ENCODE peak calls at places on chromosomes 6 and 20, in eight cellular contexts. C is dorsolateral prefrontal cortex, W is left lung, B is fibroblast of pulmonary artery, V is adrenal gland, S is AG10803, K is IMR-90, O is AG04450. G is an unnamed sample.

GRCh38 chr6:150418825-150419594 is 50.2 kb downstream of the IYD start:
- DNase-seq in O (no peak), S (peak), B (peak), K (peak), C (no peak), W (no peak), V (peak), G (peak)

GRCh38 chr20:62688855-62689460 is 19.7 kb upstream of the NTSR1 start:
- DNase-seq in B (no peak), C (no peak), O (no peak), W (no peak), V (no peak), K (peak), S (no peak), G (no peak)

GRCh38 chr20:57461726-57462125 is 63.2 kb downstream of the CTCFL start:
- DNase-seq in C (no peak), K (no peak), W (no peak), S (no peak), B (no peak), O (no peak), V (no peak), G (no peak)

GRCh38 chr20:39004508-39004907 is 42.4 kb downstream of the DHX35 start:
- DNase-seq in K (no peak), V (no peak), S (no peak), W (no peak), O (no peak), C (no peak), B (no peak), G (no peak)

GRCh38 chr6:21914121-21914973 is 320.8 kb downstream of the SOX4 start:
- DNase-seq in C (no peak), S (no peak), V (peak), B (peak), O (no peak), K (peak), W (no peak), G (peak)

GRCh38 chr20:35299780-35300179 is 7.6 kb upstream of the FAM83C start:
- DNase-seq in K (no peak), W (no peak), C (no peak), B (no peak), O (no peak), V (no peak), S (no peak), G (no peak)

GRCh38 chr6:70586114-70586513 is 19.4 kb downstream of the SDHAF4 start:
- DNase-seq in W (no peak), V (no peak), S (no peak), C (no peak), B (no peak), O (no peak), K (no peak), G (no peak)

GRCh38 chr6:160972111-160972510 is 19.5 kb upstream of the MAP3K4 start:
- DNase-seq in C (no peak), K (peak), W (no peak), B (peak), O (peak), V (no peak), S (peak), G (peak)

GRCh38 chr6:148653138-148653776 is 93.6 kb upstream of the UST start:
- DNase-seq in K (no peak), B (no peak), S (no peak), V (no peak), O (no peak), C (no peak), W (no peak), G (no peak)

GRCh38 chr20:6053776-6054688 is at the start of gene LRRN4:
- DNase-seq in K (peak), V (no peak), S (peak), B (peak), C (no peak), O (no peak), W (no peak), G (peak)

GRCh38 chr6:134288538-134289203 is 29.2 kb downstream of the SGK1 start:
- DNase-seq in K (peak), C (no peak), O (peak), V (no peak), W (no peak), S (peak), B (peak), G (peak)

GRCh38 chr6:145042559-145042958 is 692.8 kb downstream of the EPM2A start:
- DNase-seq in K (no peak), O (no peak), V (no peak), C (no peak), S (no peak), W (no peak), B (no peak), G (no peak)

GRCh38 chr6:109240370-109241084 is 141.7 kb downstream of the CD164 start:
- DNase-seq in S (peak), B (no peak), V (no peak), O (no peak), W (no peak), K (no peak), C (no peak), G (no peak)

GRCh38 chr6:139164001-139164400 is 29.1 kb downstream of the HECA start:
- DNase-seq in W (no peak), O (no peak), C (no peak), V (no peak), K (no peak), B (no peak), S (no peak), G (no peak)

GRCh38 chr6:83006270-83006905 is 59.3 kb downstream of the UBE3D start:
- DNase-seq in B (no peak), W (no peak), O (no peak), V (no peak), K (no peak), S (no peak), C (no peak), G (no peak)

GRCh38 chr6:119355157-119355556 is 5.6 kb upstream of the MAN1A1 start:
- DNase-seq in V (peak), C (no peak), S (peak), O (no peak), K (no peak), B (no peak), W (no peak), G (peak)

GRCh38 chr6:11969092-11969491 is 43.0 kb upstream of the HIVEP1 start:
- DNase-seq in S (peak), O (peak), C (no peak), V (peak), K (peak), B (peak), W (no peak), G (peak)

GRCh38 chr20:21182832-21183563 is 57.1 kb downstream of the KIZ start:
- DNase-seq in S (peak), K (peak), C (no peak), B (peak), V (peak), W (no peak), O (peak), G (peak)

GRCh38 chr20:48294942-48295341 is 509.7 kb upstream of the SULF2 start:
- DNase-seq in V (no peak), C (no peak), B (no peak), W (no peak), S (no peak), K (no peak), O (no peak), G (no peak)

GRCh38 chr6:48511382-48511781 is 400.4 kb upstream of the PTCHD4 start:
- DNase-seq in K (no peak), W (no peak), V (no peak), O (no peak), B (no peak), C (no peak), S (no peak), G (no peak)

GRCh38 chr6:11804706-11805105 is 26.1 kb upstream of the ADTRP start:
- DNase-seq in V (no peak), O (no peak), S (no peak), W (no peak), C (no peak), K (peak), B (no peak), G (no peak)

GRCh38 chr6:16184129-16184528 is 54.3 kb upstream of the GMPR start:
- DNase-seq in C (no peak), V (peak), K (peak), B (peak), S (peak), O (no peak), W (no peak), G (peak)

GRCh38 chr6:10175330-10175729 is 239.5 kb downstream of the TFAP2A start:
- DNase-seq in K (no peak), C (no peak), V (no peak), O (no peak), W (no peak), S (no peak), B (no peak), G (no peak)

GRCh38 chr20:24444531-24445190 is 24.8 kb upstream of the SYNDIG1 start:
- DNase-seq in K (no peak), B (no peak), W (no peak), C (no peak), S (no peak), V (no peak), O (no peak), G (no peak)

GRCh38 chr6:10763006-10763405 is 15.4 kb downstream of the TMEM14B start:
- DNase-seq in K (peak), S (no peak), V (peak), O (peak), C (no peak), B (peak), W (no peak), G (peak)

GRCh38 chr20:47102629-47103028 is 208.0 kb downstream of the EYA2 start:
- DNase-seq in W (no peak), B (peak), C (no peak), O (no peak), V (no peak), S (peak), K (no peak), G (peak)

GRCh38 chr6:94988701-94989100 is 588.6 kb upstream of the MANEA start:
- DNase-seq in B (no peak), C (no peak), W (no peak), S (no peak), V (no peak), K (no peak), O (no peak), G (no peak)

GRCh38 chr6:4948781-4949450 is 54.9 kb downstream of the RPP40 start:
- DNase-seq in B (no peak), V (no peak), O (no peak), C (no peak), W (no peak), K (no peak), S (no peak), G (no peak)

GRCh38 chr6:138182939-138183791 is 21.4 kb downstream of the ARFGEF3 start:
- DNase-seq in B (no peak), K (no peak), W (no peak), V (no peak), C (peak), S (no peak), O (no peak), G (no peak)

GRCh38 chr6:9140861-9141534 is 705.7 kb upstream of the SLC35B3 start:
- DNase-seq in O (no peak), B (peak), W (no peak), K (peak), C (no peak), V (peak), S (peak), G (peak)

GRCh38 chr20:31572042-31572700 is 32.9 kb upstream of the ID1 start:
- DNase-seq in S (no peak), K (no peak), B (no peak), C (no peak), W (no peak), V (no peak), O (no peak), G (no peak)

GRCh38 chr20:8722277-8722928 is 346.5 kb upstream of the PLCB4 start:
- DNase-seq in S (peak), C (no peak), K (peak), V (peak), W (no peak), O (peak), B (peak), G (peak)
- TF ChIP-seq CTCF in S (peak), C (peak), K (peak), V (peak), W (peak), O (peak), B (peak), G (peak)

GRCh38 chr6:156789081-156789943 is 12.1 kb downstream of the ARID1B start:
- DNase-seq in V (no peak), C (no peak), O (no peak), S (no peak), W (no peak), K (no peak), B (no peak), G (no peak)

GRCh38 chr6:156793224-156793623 is 16.0 kb downstream of the ARID1B start:
- DNase-seq in S (no peak), B (no peak), K (no peak), W (no peak), O (no peak), C (no peak), V (no peak), G (no peak)

GRCh38 chr6:156791261-156791850 is 14.2 kb downstream of the ARID1B start:
- DNase-seq in B (peak), C (no peak), V (peak), O (no peak), W (no peak), K (peak), S (peak), G (peak)

GRCh38 chr6:156787569-156788492 is 10.7 kb downstream of the ARID1B start:
- DNase-seq in V (no peak), B (no peak), W (no peak), C (no peak), O (no peak), K (no peak), S (no peak), G (no peak)

DNA sequence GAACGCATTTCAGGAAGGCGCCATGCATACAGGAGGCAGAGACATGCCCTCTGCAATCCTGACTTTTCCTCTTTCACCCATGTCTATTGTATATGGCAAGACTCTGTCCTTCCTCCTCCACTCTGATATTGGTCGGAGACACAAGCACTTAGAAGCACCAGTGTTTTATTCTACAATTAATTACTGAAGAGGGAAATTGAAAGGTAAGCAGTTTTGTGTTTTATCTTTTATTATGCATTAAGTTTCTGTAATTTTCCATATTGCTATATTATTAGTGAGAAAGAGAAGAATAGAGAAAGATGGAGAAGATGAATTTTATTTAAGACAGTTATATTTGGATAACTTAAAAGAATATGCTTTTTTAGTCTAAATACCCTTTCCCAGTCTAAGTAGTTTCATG is 13.5 kb downstream of the ARID1B start:
- DNase-seq in S (no peak), V (no peak), C (no peak), O (no peak), W (no peak), B (no peak), K (no peak), G (no peak)
- H3K4me3 ChIP-seq in S (no peak), V (no peak), C (no peak), O (no peak), W (no peak), B (no peak), K (no peak), G (no peak)

DNA sequence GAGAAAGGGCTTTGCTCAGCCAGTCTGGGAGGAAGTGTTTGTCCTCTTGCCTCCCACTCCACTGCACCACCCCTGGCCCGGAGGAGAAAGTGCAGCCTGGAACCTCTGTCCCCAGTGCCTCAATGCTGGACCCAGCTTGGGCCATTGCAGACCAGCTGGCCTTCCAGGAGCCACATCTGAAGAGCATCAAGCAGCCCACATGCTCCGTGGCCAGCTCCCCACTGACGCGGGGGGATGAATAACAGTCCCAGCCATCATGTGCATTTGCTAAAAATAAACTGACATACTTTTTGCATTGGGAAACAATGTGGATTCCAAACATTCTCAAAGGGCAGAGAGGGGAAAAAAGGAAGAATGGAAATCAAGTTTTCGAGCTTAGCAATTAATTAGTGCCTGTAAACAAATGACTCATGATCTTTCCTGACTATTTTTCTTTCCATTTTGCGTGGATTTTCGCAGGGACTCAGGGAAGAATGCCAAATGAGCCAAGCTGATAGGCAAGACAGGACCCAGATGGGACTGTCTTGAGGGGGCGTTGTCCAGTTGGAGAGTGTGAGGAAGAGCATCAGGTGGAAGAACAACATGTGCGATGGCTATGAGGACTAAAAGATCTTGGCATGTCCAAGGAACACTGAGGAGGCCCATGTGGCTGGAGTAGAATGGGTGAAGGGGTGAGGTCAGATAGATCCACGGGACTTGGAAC is 34.1 kb downstream of the CEBPB start:
- DNase-seq in S (peak), K (peak), W (no peak), C (peak), V (peak), B (peak), O (peak), G (peak)
- TF ChIP-seq CTCF in S (peak), K (peak), W (peak), C (no peak), V (peak), B (peak), O (peak), G (peak)

GRCh38 chr6:43695967-43696291 is 8.3 kb upstream of the MRPS18A start:
- DNase-seq in O (no peak), S (no peak), C (no peak), K (peak), W (no peak), V (no peak), B (no peak), G (no peak)

GRCh38 chr6:43695078-43695966 is 7.7 kb upstream of the MRPS18A start:
- DNase-seq in B (no peak), C (no peak), K (no peak), V (no peak), W (no peak), O (no peak), S (no peak), G (no peak)

GRCh38 chr6:43699564-43700186 is 12.1 kb upstream of the MRPS18A start:
- DNase-seq in W (no peak), K (peak), O (no peak), V (no peak), C (no peak), B (peak), S (no peak), G (peak)

GRCh38 chr6:43702147-43702521 is 14.5 kb upstream of the MRPS18A start:
- DNase-seq in K (no peak), V (no peak), C (no peak), W (no peak), O (no peak), S (no peak), B (no peak), G (no peak)

DNA sequence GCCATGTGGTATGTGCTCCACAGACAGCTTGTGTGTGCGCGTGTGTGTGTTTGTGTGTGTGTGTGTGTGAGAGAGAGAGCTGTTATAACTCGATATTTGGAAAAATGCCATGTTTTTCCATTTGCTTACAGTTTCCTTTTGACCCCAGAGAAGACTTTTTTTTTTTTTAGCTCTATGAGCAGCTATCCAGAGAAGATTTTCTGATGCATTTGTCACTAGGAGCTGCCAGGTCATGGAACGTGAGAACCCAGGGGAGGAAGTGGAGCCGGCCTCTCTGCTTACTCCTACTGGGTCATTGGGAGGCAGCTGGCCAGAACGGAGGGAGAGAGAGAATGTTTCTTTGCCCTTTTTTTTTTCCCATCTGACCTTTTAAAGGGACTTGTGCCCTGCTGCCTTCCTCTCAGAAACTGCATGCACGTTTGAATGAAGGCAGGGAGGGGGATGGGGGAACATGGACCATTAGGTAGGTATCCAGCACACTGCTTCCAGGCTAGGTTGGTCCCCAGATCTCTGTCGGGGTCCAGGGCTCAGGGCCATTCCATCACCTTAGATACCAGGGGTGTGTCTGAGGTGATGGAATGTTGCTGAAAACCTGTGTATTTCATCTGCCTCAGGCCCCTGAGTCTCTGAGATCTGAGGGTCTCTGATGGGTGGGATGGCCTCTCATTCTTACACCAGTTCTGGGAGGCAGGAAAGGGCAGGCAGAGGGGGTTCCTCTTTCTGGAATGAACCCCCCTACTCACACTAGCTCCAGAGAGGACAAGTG is 11.2 kb upstream of the MRPS18A start:
- DNase-seq in S (peak), B (peak), C (no peak), W (no peak), K (peak), V (peak), O (no peak), G (peak)
- H3K4me3 ChIP-seq in S (no peak), B (no peak), C (no peak), W (no peak), K (no peak), V (no peak), O (no peak), G (no peak)